ENCODE peak calls at places on chromosomes 5 and 9, in four cellular contexts. W, I, S and D are unnamed samples.

GRCh38 chr5:37090123-37090726 is 159.0 kb downstream of the CPLANE1 start:
- DNase-seq in W (no peak), I (peak), S (no peak), D (no peak)

GRCh38 chr9:127918201-127919107 is 1.6 kb upstream of the ST6GALNAC4 start:
- DNase-seq in W (peak), I (peak), S (peak), D (no peak)

GRCh38 chr9:86241216-86241615 is 18.2 kb downstream of the C9orf153 start:
- DNase-seq in W (no peak), I (no peak), S (no peak), D (no peak)

GRCh38 chr9:131420913-131421312 is 27.0 kb downstream of the PRRC2B start:
- DNase-seq in W (peak), I (no peak), S (peak), D (no peak)

GRCh38 chr5:115948013-115948605 is 14.2 kb upstream of the LVRN start:
- DNase-seq in W (no peak), I (no peak), S (no peak), D (no peak)

GRCh38 chr5:1723957-1724821 is 75.4 kb downstream of the MRPL36 start:
- DNase-seq in W (no peak), I (no peak), S (no peak), D (no peak)

GRCh38 chr5:90558344-90559192 is at the start of gene ADGRV1:
- DNase-seq in W (peak), I (peak), S (peak), D (no peak)

GRCh38 chr9:112755675-112756074 is 5.1 kb downstream of the SNX30 start:
- DNase-seq in W (no peak), I (no peak), S (no peak), D (no peak)

GRCh38 chr9:128203842-128204551 is 818 bp downstream of the DNM1 start:
- DNase-seq in W (peak), I (peak), S (peak), D (no peak)